ENCODE peak calls at places on chromosome 4, in nine cellular contexts. One of them, this sample, is unnamed.

GRCh38 chr4:100014616-100015015 is 64.5 kb upstream of the H2AZ1 start:
- DNase-seq in mammary epithelial cell: no peak
- DNase-seq in thyroid gland: no peak
- DNase-seq in progenitor cell of endocrine pancreas: no peak
- DNase-seq in GM13977: no peak
- DNase-seq in suprapubic skin: no peak
- DNase-seq in uterus: no peak
- DNase-seq in endothelial cell of umbilical vein: no peak
- DNase-seq in cardiac muscle cell: no peak
- DNase-seq in this sample: no peak

GRCh38 chr4:95548738-95549245 is at the start of gene UNC5C:
- DNase-seq in GM13977: no peak
- DNase-seq in progenitor cell of endocrine pancreas: peak
- DNase-seq in thyroid gland: peak
- DNase-seq in endothelial cell of umbilical vein: peak
- DNase-seq in cardiac muscle cell: peak
- DNase-seq in suprapubic skin: peak
- DNase-seq in mammary epithelial cell: peak
- DNase-seq in uterus: peak
- DNase-seq in this sample: peak

GRCh38 chr4:66430856-66431255 is 760.6 kb upstream of the EPHA5 start:
- DNase-seq in GM13977: no peak
- DNase-seq in suprapubic skin: no peak
- DNase-seq in uterus: no peak
- DNase-seq in thyroid gland: no peak
- DNase-seq in mammary epithelial cell: no peak
- DNase-seq in cardiac muscle cell: peak
- DNase-seq in endothelial cell of umbilical vein: peak
- DNase-seq in progenitor cell of endocrine pancreas: no peak
- DNase-seq in this sample: no peak

GRCh38 chr4:76526585-76526990 is 91.6 kb downstream of the SHROOM3 start:
- DNase-seq in cardiac muscle cell: no peak
- DNase-seq in uterus: no peak
- DNase-seq in mammary epithelial cell: peak
- DNase-seq in suprapubic skin: no peak
- DNase-seq in thyroid gland: no peak
- DNase-seq in GM13977: no peak
- DNase-seq in endothelial cell of umbilical vein: no peak
- DNase-seq in progenitor cell of endocrine pancreas: no peak
- DNase-seq in this sample: no peak

GRCh38 chr4:176309046-176309445 is 10.7 kb upstream of the SPCS3 start:
- DNase-seq in mammary epithelial cell: no peak
- DNase-seq in GM13977: peak
- DNase-seq in progenitor cell of endocrine pancreas: no peak
- DNase-seq in thyroid gland: no peak
- DNase-seq in cardiac muscle cell: no peak
- DNase-seq in endothelial cell of umbilical vein: no peak
- DNase-seq in uterus: no peak
- DNase-seq in suprapubic skin: no peak
- DNase-seq in this sample: no peak

GRCh38 chr4:138449938-138450337 is 207.8 kb upstream of the SLC7A11 start:
- DNase-seq in cardiac muscle cell: peak
- DNase-seq in suprapubic skin: no peak
- DNase-seq in thyroid gland: no peak
- DNase-seq in mammary epithelial cell: peak
- DNase-seq in progenitor cell of endocrine pancreas: no peak
- DNase-seq in GM13977: no peak
- DNase-seq in endothelial cell of umbilical vein: peak
- DNase-seq in uterus: no peak
- DNase-seq in this sample: no peak

GRCh38 chr4:38322709-38323108 is 341.3 kb upstream of the KLF3 start:
- DNase-seq in uterus: no peak
- DNase-seq in progenitor cell of endocrine pancreas: no peak
- DNase-seq in suprapubic skin: no peak
- DNase-seq in GM13977: no peak
- DNase-seq in thyroid gland: peak
- DNase-seq in endothelial cell of umbilical vein: no peak
- DNase-seq in cardiac muscle cell: peak
- DNase-seq in mammary epithelial cell: no peak
- DNase-seq in this sample: no peak

GRCh38 chr4:19455196-19455595 is 796.5 kb upstream of the SLIT2 start:
- DNase-seq in suprapubic skin: no peak
- DNase-seq in GM13977: no peak
- DNase-seq in thyroid gland: peak
- DNase-seq in mammary epithelial cell: no peak
- DNase-seq in cardiac muscle cell: no peak
- DNase-seq in uterus: no peak
- DNase-seq in progenitor cell of endocrine pancreas: no peak
- DNase-seq in endothelial cell of umbilical vein: no peak
- DNase-seq in this sample: no peak

GRCh38 chr4:88528861-88529260 is 5.3 kb upstream of the PYURF start:
- DNase-seq in thyroid gland: no peak
- DNase-seq in cardiac muscle cell: peak
- DNase-seq in mammary epithelial cell: no peak
- DNase-seq in endothelial cell of umbilical vein: peak
- DNase-seq in uterus: no peak
- DNase-seq in suprapubic skin: no peak
- DNase-seq in GM13977: no peak
- DNase-seq in progenitor cell of endocrine pancreas: no peak
- DNase-seq in this sample: no peak
- TF ChIP-seq CTCF in thyroid gland: no peak
- TF ChIP-seq CTCF in cardiac muscle cell: no peak
- TF ChIP-seq CTCF in mammary epithelial cell: peak
- TF ChIP-seq CTCF in endothelial cell of umbilical vein: no peak
- TF ChIP-seq CTCF in uterus: no peak
- TF ChIP-seq CTCF in suprapubic skin: no peak
- TF ChIP-seq CTCF in GM13977: no peak
- TF ChIP-seq CTCF in progenitor cell of endocrine pancreas: no peak
- TF ChIP-seq CTCF in this sample: peak

DNA sequence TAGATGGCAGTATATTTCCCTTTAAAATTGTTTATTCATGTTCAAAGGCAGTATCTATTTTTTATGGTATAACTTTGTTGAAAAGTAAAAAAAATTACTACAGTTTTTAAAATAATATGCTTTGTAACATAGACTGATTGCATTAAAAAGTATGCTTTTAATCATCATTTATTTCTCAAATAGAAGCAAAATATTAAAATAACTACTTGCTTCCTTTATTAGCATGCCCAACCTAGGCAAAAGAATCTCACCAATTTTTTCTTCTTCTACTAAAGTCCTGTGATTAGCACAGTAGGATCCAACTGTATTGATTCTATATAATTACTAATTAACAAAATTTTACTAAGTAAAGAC is 69.6 kb upstream of the NFKB1 start:
- DNase-seq in mammary epithelial cell: no peak
- DNase-seq in uterus: no peak
- DNase-seq in cardiac muscle cell: no peak
- DNase-seq in suprapubic skin: no peak
- DNase-seq in thyroid gland: no peak
- DNase-seq in GM13977: no peak
- DNase-seq in endothelial cell of umbilical vein: no peak
- DNase-seq in progenitor cell of endocrine pancreas: no peak
- DNase-seq in this sample: no peak
- TF ChIP-seq CTCF in mammary epithelial cell: no peak
- TF ChIP-seq CTCF in uterus: no peak
- TF ChIP-seq CTCF in cardiac muscle cell: no peak
- TF ChIP-seq CTCF in suprapubic skin: no peak
- TF ChIP-seq CTCF in thyroid gland: no peak
- TF ChIP-seq CTCF in GM13977: no peak
- TF ChIP-seq CTCF in endothelial cell of umbilical vein: no peak
- TF ChIP-seq CTCF in progenitor cell of endocrine pancreas: no peak
- TF ChIP-seq CTCF in this sample: no peak

DNA sequence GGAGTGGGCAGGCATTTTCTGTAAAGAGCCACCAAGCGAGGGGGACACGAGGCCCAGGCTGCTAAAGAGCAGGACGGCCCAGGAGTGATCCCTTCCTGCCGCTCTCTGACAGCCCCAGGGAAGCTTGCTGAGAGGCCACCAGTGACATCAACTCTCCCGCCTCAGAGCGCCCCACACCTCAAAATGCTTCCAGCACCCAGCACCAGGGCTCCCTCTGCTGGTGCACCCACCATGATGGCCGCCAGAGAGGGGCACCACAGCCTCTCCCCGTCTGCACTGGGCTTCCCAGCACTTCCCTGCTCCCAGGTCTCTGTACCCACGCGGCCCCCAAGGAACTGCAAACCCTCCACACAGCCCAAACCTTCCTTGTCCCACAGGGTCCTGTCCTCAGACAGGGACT is 40.4 kb downstream of the GAK start:
- DNase-seq in mammary epithelial cell: no peak
- DNase-seq in cardiac muscle cell: peak
- DNase-seq in progenitor cell of endocrine pancreas: no peak
- DNase-seq in thyroid gland: no peak
- DNase-seq in GM13977: no peak
- DNase-seq in endothelial cell of umbilical vein: no peak
- DNase-seq in uterus: no peak
- DNase-seq in suprapubic skin: no peak
- DNase-seq in this sample: peak
- TF ChIP-seq CTCF in mammary epithelial cell: peak
- TF ChIP-seq CTCF in cardiac muscle cell: peak
- TF ChIP-seq CTCF in progenitor cell of endocrine pancreas: peak
- TF ChIP-seq CTCF in thyroid gland: no peak
- TF ChIP-seq CTCF in GM13977: peak
- TF ChIP-seq CTCF in endothelial cell of umbilical vein: no peak
- TF ChIP-seq CTCF in uterus: no peak
- TF ChIP-seq CTCF in suprapubic skin: no peak
- TF ChIP-seq CTCF in this sample: no peak

DNA sequence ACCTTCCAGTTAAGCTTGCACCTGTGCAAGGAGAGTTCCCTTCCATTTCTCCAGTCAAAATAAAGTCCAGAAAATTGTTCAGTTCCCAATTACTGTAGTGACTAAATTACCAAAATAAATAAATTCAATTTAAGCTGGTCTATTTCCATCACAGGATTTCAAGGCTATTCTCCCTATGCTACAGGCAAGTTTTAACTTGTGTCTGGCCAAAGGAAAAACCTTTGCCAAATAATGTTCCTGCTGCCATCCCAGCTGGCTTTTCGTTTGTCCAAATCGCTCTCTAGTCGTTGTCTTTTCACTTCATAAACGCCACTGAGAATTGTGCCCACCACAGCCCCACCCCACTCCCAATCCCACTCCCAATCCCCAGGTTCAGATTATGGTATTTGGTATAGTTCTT is 2.4 kb downstream of the KCTD8 start:
- DNase-seq in endothelial cell of umbilical vein: no peak
- DNase-seq in progenitor cell of endocrine pancreas: no peak
- DNase-seq in suprapubic skin: no peak
- DNase-seq in GM13977: no peak
- DNase-seq in thyroid gland: no peak
- DNase-seq in mammary epithelial cell: no peak
- DNase-seq in uterus: no peak
- DNase-seq in cardiac muscle cell: no peak
- DNase-seq in this sample: no peak
- TF ChIP-seq CTCF in endothelial cell of umbilical vein: no peak
- TF ChIP-seq CTCF in progenitor cell of endocrine pancreas: no peak
- TF ChIP-seq CTCF in suprapubic skin: no peak
- TF ChIP-seq CTCF in GM13977: no peak
- TF ChIP-seq CTCF in thyroid gland: no peak
- TF ChIP-seq CTCF in mammary epithelial cell: no peak
- TF ChIP-seq CTCF in uterus: no peak
- TF ChIP-seq CTCF in cardiac muscle cell: no peak
- TF ChIP-seq CTCF in this sample: no peak

GRCh38 chr4:141375855-141376254 is 155.2 kb downstream of the ZNF330 start:
- DNase-seq in endothelial cell of umbilical vein: peak
- DNase-seq in suprapubic skin: no peak
- DNase-seq in uterus: no peak
- DNase-seq in thyroid gland: peak
- DNase-seq in mammary epithelial cell: peak
- DNase-seq in progenitor cell of endocrine pancreas: no peak
- DNase-seq in GM13977: no peak
- DNase-seq in cardiac muscle cell: peak
- DNase-seq in this sample: no peak
- TF ChIP-seq CTCF in endothelial cell of umbilical vein: no peak
- TF ChIP-seq CTCF in suprapubic skin: no peak
- TF ChIP-seq CTCF in uterus: no peak
- TF ChIP-seq CTCF in thyroid gland: no peak
- TF ChIP-seq CTCF in mammary epithelial cell: peak
- TF ChIP-seq CTCF in progenitor cell of endocrine pancreas: no peak
- TF ChIP-seq CTCF in GM13977: no peak
- TF ChIP-seq CTCF in cardiac muscle cell: peak
- TF ChIP-seq CTCF in this sample: no peak

This sample was measured in neural crest cell.